ENCODE peak calls at places on chromosomes 4 and X, in eight cellular contexts. One of them, this sample, is unnamed. For H3K4me1, the result is how much of the 10 kb centered on the place peaks cover.

GRCh38 chrX:38036471-38036870 is 30.1 kb downstream of the SYTL5 start:
- DNase-seq in endodermal cell: no peak
- DNase-seq in transverse colon: no peak
- DNase-seq in right atrium auricular region: no peak
- DNase-seq in cardiac muscle cell: no peak
- DNase-seq in psoas muscle: no peak
- DNase-seq in CD4-positive, CD25-positive, alpha-beta regulatory T cell: no peak
- DNase-seq in HepG2: no peak
- DNase-seq in this sample: peak

GRCh38 chr4:67873116-67873515 is 10.7 kb downstream of the TMPRSS11D start:
- DNase-seq in right atrium auricular region: no peak
- DNase-seq in cardiac muscle cell: no peak
- DNase-seq in psoas muscle: no peak
- DNase-seq in CD4-positive, CD25-positive, alpha-beta regulatory T cell: no peak
- DNase-seq in HepG2: no peak
- DNase-seq in endodermal cell: no peak
- DNase-seq in transverse colon: no peak
- DNase-seq in this sample: no peak

GRCh38 chr4:123327846-123328447 is 68.6 kb upstream of the SPRY1 start:
- DNase-seq in HepG2: no peak
- DNase-seq in transverse colon: no peak
- DNase-seq in right atrium auricular region: no peak
- DNase-seq in cardiac muscle cell: no peak
- DNase-seq in endodermal cell: no peak
- DNase-seq in psoas muscle: no peak
- DNase-seq in CD4-positive, CD25-positive, alpha-beta regulatory T cell: no peak
- DNase-seq in this sample: no peak

GRCh38 chr4:101418055-101418454 is 70.7 kb upstream of the PPP3CA start:
- DNase-seq in transverse colon: peak
- DNase-seq in CD4-positive, CD25-positive, alpha-beta regulatory T cell: peak
- DNase-seq in right atrium auricular region: no peak
- DNase-seq in HepG2: no peak
- DNase-seq in cardiac muscle cell: peak
- DNase-seq in endodermal cell: no peak
- DNase-seq in psoas muscle: no peak
- DNase-seq in this sample: no peak

GRCh38 chr4:90120037-90120436 is 7.2 kb upstream of the CCSER1 start:
- DNase-seq in right atrium auricular region: no peak
- DNase-seq in psoas muscle: no peak
- DNase-seq in transverse colon: no peak
- DNase-seq in CD4-positive, CD25-positive, alpha-beta regulatory T cell: no peak
- DNase-seq in HepG2: no peak
- DNase-seq in cardiac muscle cell: no peak
- DNase-seq in endodermal cell: peak
- DNase-seq in this sample: no peak

GRCh38 chr4:87532907-87533306 is 3.7 kb upstream of the SPARCL1 start:
- DNase-seq in transverse colon: no peak
- DNase-seq in CD4-positive, CD25-positive, alpha-beta regulatory T cell: no peak
- DNase-seq in psoas muscle: no peak
- DNase-seq in right atrium auricular region: no peak
- DNase-seq in cardiac muscle cell: no peak
- DNase-seq in endodermal cell: no peak
- DNase-seq in HepG2: no peak
- DNase-seq in this sample: no peak

GRCh38 chrX:72120798-72121197 is 10.9 kb downstream of the RTL5 start:
- DNase-seq in CD4-positive, CD25-positive, alpha-beta regulatory T cell: no peak
- DNase-seq in right atrium auricular region: no peak
- DNase-seq in psoas muscle: no peak
- DNase-seq in cardiac muscle cell: no peak
- DNase-seq in endodermal cell: peak
- DNase-seq in HepG2: no peak
- DNase-seq in transverse colon: no peak
- DNase-seq in this sample: no peak

GRCh38 chr4:45280121-45280520 is 553.8 kb upstream of the GNPDA2 start:
- DNase-seq in psoas muscle: no peak
- DNase-seq in transverse colon: no peak
- DNase-seq in cardiac muscle cell: no peak
- DNase-seq in HepG2: no peak
- DNase-seq in right atrium auricular region: no peak
- DNase-seq in CD4-positive, CD25-positive, alpha-beta regulatory T cell: no peak
- DNase-seq in endodermal cell: no peak
- DNase-seq in this sample: no peak

GRCh38 chr4:112975567-112976355 is 73.7 kb upstream of the ANK2 start:
- DNase-seq in endodermal cell: no peak
- DNase-seq in transverse colon: no peak
- DNase-seq in right atrium auricular region: no peak
- DNase-seq in psoas muscle: no peak
- DNase-seq in HepG2: no peak
- DNase-seq in cardiac muscle cell: no peak
- DNase-seq in CD4-positive, CD25-positive, alpha-beta regulatory T cell: no peak
- DNase-seq in this sample: no peak

GRCh38 chrX:56813318-56813837 is 84.3 kb downstream of the NBDY start:
- DNase-seq in endodermal cell: peak
- DNase-seq in CD4-positive, CD25-positive, alpha-beta regulatory T cell: peak
- DNase-seq in psoas muscle: peak
- DNase-seq in right atrium auricular region: peak
- DNase-seq in cardiac muscle cell: peak
- DNase-seq in HepG2: no peak
- DNase-seq in transverse colon: no peak
- DNase-seq in this sample: peak

GRCh38 chrX:78886550-78886949 is 58.6 kb upstream of the P2RY10 start:
- DNase-seq in CD4-positive, CD25-positive, alpha-beta regulatory T cell: peak
- DNase-seq in psoas muscle: no peak
- DNase-seq in endodermal cell: no peak
- DNase-seq in cardiac muscle cell: peak
- DNase-seq in right atrium auricular region: no peak
- DNase-seq in transverse colon: no peak
- DNase-seq in HepG2: no peak
- DNase-seq in this sample: no peak

GRCh38 chr4:91611786-91612185 is 692.0 kb upstream of the GRID2 start:
- DNase-seq in HepG2: no peak
- DNase-seq in cardiac muscle cell: no peak
- DNase-seq in right atrium auricular region: no peak
- DNase-seq in transverse colon: no peak
- DNase-seq in endodermal cell: no peak
- DNase-seq in psoas muscle: no peak
- DNase-seq in CD4-positive, CD25-positive, alpha-beta regulatory T cell: no peak
- DNase-seq in this sample: no peak

GRCh38 chrX:95764972-95765451 is 919.6 kb upstream of the DIAPH2 start:
- DNase-seq in right atrium auricular region: no peak
- DNase-seq in transverse colon: no peak
- DNase-seq in HepG2: peak
- DNase-seq in endodermal cell: peak
- DNase-seq in psoas muscle: no peak
- DNase-seq in CD4-positive, CD25-positive, alpha-beta regulatory T cell: peak
- DNase-seq in cardiac muscle cell: peak
- DNase-seq in this sample: peak

GRCh38 chrX:96244955-96245354 is 439.7 kb upstream of the DIAPH2 start:
- DNase-seq in cardiac muscle cell: no peak
- DNase-seq in CD4-positive, CD25-positive, alpha-beta regulatory T cell: no peak
- DNase-seq in transverse colon: no peak
- DNase-seq in HepG2: peak
- DNase-seq in endodermal cell: no peak
- DNase-seq in psoas muscle: no peak
- DNase-seq in right atrium auricular region: no peak
- DNase-seq in this sample: no peak

GRCh38 chr4:100811046-100811445 is 293.2 kb upstream of the EMCN start:
- DNase-seq in HepG2: no peak
- DNase-seq in cardiac muscle cell: no peak
- DNase-seq in right atrium auricular region: no peak
- DNase-seq in endodermal cell: no peak
- DNase-seq in psoas muscle: no peak
- DNase-seq in transverse colon: no peak
- DNase-seq in CD4-positive, CD25-positive, alpha-beta regulatory T cell: no peak
- DNase-seq in this sample: no peak

GRCh38 chrX:135595543-135595942 is 75.1 kb downstream of the INTS6L start:
- DNase-seq in right atrium auricular region: no peak
- DNase-seq in HepG2: no peak
- DNase-seq in transverse colon: no peak
- DNase-seq in CD4-positive, CD25-positive, alpha-beta regulatory T cell: no peak
- DNase-seq in endodermal cell: no peak
- DNase-seq in cardiac muscle cell: no peak
- DNase-seq in psoas muscle: no peak
- DNase-seq in this sample: no peak

GRCh38 chr4:137648531-137648930 is 116.2 kb upstream of the PCDH18 start:
- DNase-seq in transverse colon: no peak
- DNase-seq in HepG2: no peak
- DNase-seq in psoas muscle: no peak
- DNase-seq in right atrium auricular region: no peak
- DNase-seq in CD4-positive, CD25-positive, alpha-beta regulatory T cell: no peak
- DNase-seq in endodermal cell: no peak
- DNase-seq in cardiac muscle cell: no peak
- DNase-seq in this sample: no peak

GRCh38 chr4:6620296-6620695 is 20.2 kb upstream of the MRFAP1 start:
- DNase-seq in endodermal cell: no peak
- DNase-seq in psoas muscle: no peak
- DNase-seq in right atrium auricular region: no peak
- DNase-seq in cardiac muscle cell: no peak
- DNase-seq in transverse colon: no peak
- DNase-seq in HepG2: no peak
- DNase-seq in CD4-positive, CD25-positive, alpha-beta regulatory T cell: no peak
- DNase-seq in this sample: no peak

GRCh38 chr4:78379040-78379439 is 172.5 kb upstream of the ANXA3 start:
- DNase-seq in CD4-positive, CD25-positive, alpha-beta regulatory T cell: no peak
- DNase-seq in cardiac muscle cell: no peak
- DNase-seq in transverse colon: no peak
- DNase-seq in HepG2: no peak
- DNase-seq in right atrium auricular region: no peak
- DNase-seq in psoas muscle: no peak
- DNase-seq in endodermal cell: peak
- DNase-seq in this sample: peak

DNA sequence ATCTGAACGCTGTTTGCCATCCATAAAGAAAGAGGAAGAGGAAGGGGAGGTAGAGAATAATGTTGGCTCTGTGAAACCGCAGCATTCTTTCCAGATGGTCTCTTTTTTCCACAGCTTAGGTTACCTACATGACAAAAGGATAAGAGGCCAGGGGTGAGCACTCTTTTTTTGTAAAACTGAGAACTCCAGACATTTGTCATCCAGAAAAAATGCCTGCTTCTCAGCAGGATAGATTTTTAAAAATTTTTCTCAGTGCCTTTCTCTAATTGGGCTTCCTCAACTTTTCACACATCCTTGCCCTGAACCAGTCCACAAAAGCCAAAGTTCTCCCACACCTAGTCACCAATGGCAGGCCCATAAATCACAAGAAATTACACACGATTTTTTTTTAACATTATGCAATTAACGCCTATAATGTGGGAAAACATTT is 158.1 kb upstream of the TENM3 start:
- DNase-seq in psoas muscle: no peak
- DNase-seq in cardiac muscle cell: no peak
- DNase-seq in transverse colon: no peak
- DNase-seq in endodermal cell: no peak
- DNase-seq in HepG2: no peak
- DNase-seq in right atrium auricular region: no peak
- DNase-seq in CD4-positive, CD25-positive, alpha-beta regulatory T cell: no peak
- DNase-seq in this sample: no peak
- H3K4me1 ChIP-seq in psoas muscle: under half
- H3K4me1 ChIP-seq in cardiac muscle cell: under half
- H3K4me1 ChIP-seq in transverse colon: under half
- H3K4me1 ChIP-seq in endodermal cell: under half
- H3K4me1 ChIP-seq in HepG2: under half
- H3K4me1 ChIP-seq in right atrium auricular region: under half
- H3K4me1 ChIP-seq in CD4-positive, CD25-positive, alpha-beta regulatory T cell: under half
- H3K4me1 ChIP-seq in this sample: under half

GRCh38 chrX:100407147-100407783 is 2.8 kb downstream of the PCDH19 start:
- DNase-seq in CD4-positive, CD25-positive, alpha-beta regulatory T cell: no peak
- DNase-seq in right atrium auricular region: no peak
- DNase-seq in transverse colon: no peak
- DNase-seq in cardiac muscle cell: no peak
- DNase-seq in endodermal cell: no peak
- DNase-seq in psoas muscle: no peak
- DNase-seq in HepG2: no peak
- DNase-seq in this sample: no peak
- H3K4me3 ChIP-seq in CD4-positive, CD25-positive, alpha-beta regulatory T cell: no peak
- H3K4me3 ChIP-seq in right atrium auricular region: no peak
- H3K4me3 ChIP-seq in transverse colon: no peak
- H3K4me3 ChIP-seq in cardiac muscle cell: no peak
- H3K4me3 ChIP-seq in endodermal cell: no peak
- H3K4me3 ChIP-seq in psoas muscle: no peak
- H3K4me3 ChIP-seq in HepG2: no peak
- H3K4me3 ChIP-seq in this sample: no peak

GRCh38 chrX:7071390-7071789 is 76.1 kb upstream of the STS start:
- DNase-seq in HepG2: no peak
- DNase-seq in transverse colon: no peak
- DNase-seq in right atrium auricular region: no peak
- DNase-seq in endodermal cell: no peak
- DNase-seq in cardiac muscle cell: no peak
- DNase-seq in psoas muscle: no peak
- DNase-seq in CD4-positive, CD25-positive, alpha-beta regulatory T cell: no peak
- DNase-seq in this sample: no peak
- H3K4me1 ChIP-seq in HepG2: under half
- H3K4me1 ChIP-seq in transverse colon: under half
- H3K4me1 ChIP-seq in right atrium auricular region: under half
- H3K4me1 ChIP-seq in endodermal cell: under half
- H3K4me1 ChIP-seq in cardiac muscle cell: under half
- H3K4me1 ChIP-seq in psoas muscle: under half
- H3K4me1 ChIP-seq in CD4-positive, CD25-positive, alpha-beta regulatory T cell: under half
- H3K4me1 ChIP-seq in this sample: under half

GRCh38 chr4:26784207-26784606 is 76.4 kb upstream of the STIM2 start:
- DNase-seq in cardiac muscle cell: no peak
- DNase-seq in right atrium auricular region: no peak
- DNase-seq in psoas muscle: no peak
- DNase-seq in endodermal cell: no peak
- DNase-seq in CD4-positive, CD25-positive, alpha-beta regulatory T cell: no peak
- DNase-seq in HepG2: no peak
- DNase-seq in transverse colon: no peak
- DNase-seq in this sample: no peak
- H3K4me3 ChIP-seq in cardiac muscle cell: no peak
- H3K4me3 ChIP-seq in right atrium auricular region: no peak
- H3K4me3 ChIP-seq in psoas muscle: no peak
- H3K4me3 ChIP-seq in endodermal cell: no peak
- H3K4me3 ChIP-seq in CD4-positive, CD25-positive, alpha-beta regulatory T cell: no peak
- H3K4me3 ChIP-seq in HepG2: no peak
- H3K4me3 ChIP-seq in transverse colon: no peak
- H3K4me3 ChIP-seq in this sample: no peak

GRCh38 chrX:107730298-107730655 is 45.3 kb downstream of the TSC22D3 start:
- DNase-seq in right atrium auricular region: no peak
- DNase-seq in transverse colon: no peak
- DNase-seq in CD4-positive, CD25-positive, alpha-beta regulatory T cell: no peak
- DNase-seq in cardiac muscle cell: no peak
- DNase-seq in HepG2: no peak
- DNase-seq in endodermal cell: no peak
- DNase-seq in psoas muscle: no peak
- DNase-seq in this sample: no peak
- H3K4me1 ChIP-seq in right atrium auricular region: under half
- H3K4me1 ChIP-seq in transverse colon: under half
- H3K4me1 ChIP-seq in CD4-positive, CD25-positive, alpha-beta regulatory T cell: under half
- H3K4me1 ChIP-seq in cardiac muscle cell: half or more
- H3K4me1 ChIP-seq in HepG2: under half
- H3K4me1 ChIP-seq in endodermal cell: under half
- H3K4me1 ChIP-seq in psoas muscle: half or more
- H3K4me1 ChIP-seq in this sample: under half

DNA sequence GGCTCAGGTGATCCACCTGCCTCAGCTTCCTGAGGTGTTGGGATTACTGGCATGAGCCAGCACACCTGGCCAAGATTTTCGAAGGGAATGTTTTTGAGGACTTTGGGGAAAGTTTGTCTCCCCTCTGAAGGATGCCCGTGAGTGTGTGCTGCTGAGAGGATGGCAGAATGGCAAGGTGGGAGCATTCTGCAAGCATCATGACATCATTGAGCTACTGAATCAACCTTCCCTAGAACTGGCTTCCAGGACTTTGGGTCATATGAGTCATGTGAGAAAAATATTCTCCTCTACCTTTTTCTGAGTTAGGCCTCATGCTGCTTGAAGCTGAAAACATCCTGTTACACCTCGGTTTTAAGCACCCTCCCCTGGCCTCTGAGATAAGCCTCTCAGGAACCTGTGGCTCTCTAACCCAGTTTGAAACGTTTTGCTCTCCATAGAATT is 31.0 kb downstream of the TMEM131L start:
- DNase-seq in psoas muscle: no peak
- DNase-seq in HepG2: peak
- DNase-seq in transverse colon: no peak
- DNase-seq in cardiac muscle cell: peak
- DNase-seq in right atrium auricular region: no peak
- DNase-seq in endodermal cell: peak
- DNase-seq in CD4-positive, CD25-positive, alpha-beta regulatory T cell: peak
- DNase-seq in this sample: peak
- H3K4me3 ChIP-seq in psoas muscle: no peak
- H3K4me3 ChIP-seq in HepG2: no peak
- H3K4me3 ChIP-seq in transverse colon: no peak
- H3K4me3 ChIP-seq in cardiac muscle cell: no peak
- H3K4me3 ChIP-seq in right atrium auricular region: no peak
- H3K4me3 ChIP-seq in endodermal cell: no peak
- H3K4me3 ChIP-seq in CD4-positive, CD25-positive, alpha-beta regulatory T cell: peak
- H3K4me3 ChIP-seq in this sample: no peak

This sample was measured in mammary epithelial cell.